ENCODE peak calls at places on chromosomes 11 and 22, in four cellular contexts. One of them, this sample, is unnamed.

GRCh38 chr11:1866776-1867175 is 13.9 kb downstream of the LSP1 start:
- DNase-seq in AG04450: no peak
- DNase-seq in A673: no peak
- DNase-seq in suprapubic skin: no peak
- DNase-seq in this sample: peak

GRCh38 chr22:43257549-43257948 is 70.6 kb upstream of the TTLL12 start:
- DNase-seq in AG04450: no peak
- DNase-seq in A673: no peak
- DNase-seq in suprapubic skin: no peak
- DNase-seq in this sample: no peak

GRCh38 chr11:72395993-72396392 is 38.3 kb downstream of the CLPB start:
- DNase-seq in A673: no peak
- DNase-seq in AG04450: no peak
- DNase-seq in suprapubic skin: no peak
- DNase-seq in this sample: no peak

GRCh38 chr22:26713823-26714449 is 56.5 kb downstream of the MIAT start:
- DNase-seq in AG04450: no peak
- DNase-seq in suprapubic skin: no peak
- DNase-seq in A673: peak
- DNase-seq in this sample: no peak

GRCh38 chr11:47946682-47947575 is 33.4 kb upstream of the PTPRJ start:
- DNase-seq in A673: peak
- DNase-seq in suprapubic skin: peak
- DNase-seq in AG04450: peak
- DNase-seq in this sample: peak

GRCh38 chr11:102007567-102008437 is 39.4 kb upstream of the CFAP300 start:
- DNase-seq in suprapubic skin: no peak
- DNase-seq in A673: peak
- DNase-seq in AG04450: peak
- DNase-seq in this sample: no peak

GRCh38 chr11:73034777-73035176 is 107.3 kb downstream of the FCHSD2 start:
- DNase-seq in AG04450: no peak
- DNase-seq in A673: no peak
- DNase-seq in suprapubic skin: no peak
- DNase-seq in this sample: no peak

GRCh38 chr11:105035262-105035620 is 297 bp upstream of the CASP1 start:
- DNase-seq in A673: no peak
- DNase-seq in AG04450: no peak
- DNase-seq in suprapubic skin: no peak
- DNase-seq in this sample: no peak

GRCh38 chr11:32279672-32280071 is 155.7 kb downstream of the WT1 start:
- DNase-seq in A673: peak
- DNase-seq in suprapubic skin: no peak
- DNase-seq in AG04450: no peak
- DNase-seq in this sample: no peak

GRCh38 chr22:40534379-40535188 is 101.9 kb downstream of the MRTFA start:
- DNase-seq in AG04450: no peak
- DNase-seq in A673: peak
- DNase-seq in suprapubic skin: no peak
- DNase-seq in this sample: no peak

GRCh38 chr11:10666976-10667892 is 26.3 kb downstream of the IRAG1 start:
- DNase-seq in A673: no peak
- DNase-seq in AG04450: peak
- DNase-seq in suprapubic skin: no peak
- DNase-seq in this sample: no peak

GRCh38 chr11:65454311-65454695 is 31.7 kb downstream of the NEAT1 start:
- DNase-seq in suprapubic skin: peak
- DNase-seq in A673: no peak
- DNase-seq in AG04450: no peak
- DNase-seq in this sample: no peak

GRCh38 chr11:130782361-130783221 is 133.7 kb downstream of the SNX19 start:
- DNase-seq in A673: peak
- DNase-seq in suprapubic skin: no peak
- DNase-seq in AG04450: no peak
- DNase-seq in this sample: no peak

GRCh38 chr11:7691759-7692334 is 14.4 kb downstream of the OVCH2 start:
- DNase-seq in A673: no peak
- DNase-seq in suprapubic skin: no peak
- DNase-seq in AG04450: no peak
- DNase-seq in this sample: no peak

GRCh38 chr22:20238567-20239062 is 29.5 kb downstream of the RTN4R start:
- DNase-seq in AG04450: no peak
- DNase-seq in A673: peak
- DNase-seq in suprapubic skin: no peak
- DNase-seq in this sample: peak
- H3K4me3 ChIP-seq in AG04450: no peak
- H3K4me3 ChIP-seq in A673: no peak
- H3K4me3 ChIP-seq in suprapubic skin: no peak
- H3K4me3 ChIP-seq in this sample: no peak

GRCh38 chr22:37030560-37031281 is 11.2 kb downstream of the MPST start:
- DNase-seq in A673: no peak
- DNase-seq in AG04450: no peak
- DNase-seq in suprapubic skin: no peak
- DNase-seq in this sample: no peak
- TF ChIP-seq CTCF in A673: peak
- TF ChIP-seq CTCF in AG04450: no peak
- TF ChIP-seq CTCF in suprapubic skin: no peak
- TF ChIP-seq CTCF in this sample: no peak

DNA sequence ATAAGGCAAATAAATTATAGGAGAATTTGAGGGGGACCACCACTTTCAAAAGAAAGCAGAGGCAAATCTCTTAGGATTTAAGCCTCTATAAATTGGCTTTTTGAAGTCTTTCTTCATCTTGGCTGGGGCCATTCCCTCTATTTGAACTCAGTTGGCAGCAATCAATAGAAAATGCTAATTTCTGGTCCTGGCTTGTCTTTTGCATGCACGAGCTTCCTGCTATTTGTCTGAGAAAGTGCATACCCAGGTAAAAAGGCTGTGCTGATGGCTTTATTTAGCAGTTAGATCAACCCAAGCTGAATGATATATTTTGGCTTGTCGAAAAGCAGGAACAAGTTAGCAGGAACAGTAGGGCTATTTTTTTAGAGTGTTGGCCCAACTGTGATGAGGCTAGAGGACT is 64.1 kb upstream of the GRAMD1B start:
- DNase-seq in A673: no peak
- DNase-seq in AG04450: no peak
- DNase-seq in suprapubic skin: no peak
- DNase-seq in this sample: no peak
- H3K4me3 ChIP-seq in A673: no peak
- H3K4me3 ChIP-seq in AG04450: no peak
- H3K4me3 ChIP-seq in suprapubic skin: no peak
- H3K4me3 ChIP-seq in this sample: no peak

GRCh38 chr11:3050386-3051325 is 6.6 kb downstream of the CARS1 start:
- DNase-seq in suprapubic skin: no peak
- DNase-seq in AG04450: no peak
- DNase-seq in A673: no peak
- DNase-seq in this sample: peak

GRCh38 chr11:3049430-3050243 is 7.6 kb downstream of the CARS1 start:
- DNase-seq in AG04450: peak
- DNase-seq in A673: peak
- DNase-seq in suprapubic skin: peak
- DNase-seq in this sample: peak

GRCh38 chr11:3052567-3052966 is 4.7 kb downstream of the CARS1 start:
- DNase-seq in suprapubic skin: no peak
- DNase-seq in A673: no peak
- DNase-seq in AG04450: no peak
- DNase-seq in this sample: no peak

GRCh38 chr11:3052109-3052479 is 5.1 kb downstream of the CARS1 start:
- DNase-seq in AG04450: no peak
- DNase-seq in suprapubic skin: no peak
- DNase-seq in A673: peak
- DNase-seq in this sample: no peak

DNA sequence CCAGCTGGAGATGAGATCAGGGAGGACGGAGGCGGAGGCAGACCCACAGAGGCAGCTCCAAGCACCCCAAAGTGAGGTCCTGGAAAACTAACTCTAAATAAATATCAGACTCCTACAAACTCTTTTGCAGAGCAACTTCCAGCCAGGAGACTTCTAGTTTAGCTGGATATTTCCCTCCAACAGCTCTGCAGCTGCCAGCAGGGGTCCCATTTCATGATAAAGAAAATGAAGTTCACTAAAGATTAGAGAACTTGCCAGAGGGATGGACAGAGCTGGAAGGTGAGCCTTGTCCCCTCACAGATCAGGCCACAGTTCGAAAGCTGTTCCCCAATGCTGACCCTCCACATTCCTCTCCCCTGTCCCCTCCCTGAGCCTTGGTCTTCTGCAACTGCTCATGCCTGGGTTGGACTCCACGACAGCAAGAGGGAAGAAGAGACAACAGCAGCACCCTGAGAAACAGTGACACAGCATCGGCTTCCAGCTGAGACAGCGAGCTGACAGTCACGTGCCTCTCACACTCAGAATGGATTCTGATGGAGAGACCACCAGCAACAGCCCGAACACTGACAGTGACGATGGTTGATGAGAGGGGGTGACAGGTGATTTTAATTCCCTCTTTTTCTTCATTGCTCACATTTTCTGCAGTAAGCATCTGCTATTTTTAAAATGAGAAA is 5.7 kb downstream of the CARS1 start:
- DNase-seq in suprapubic skin: no peak
- DNase-seq in A673: peak
- DNase-seq in AG04450: no peak
- DNase-seq in this sample: peak
- TF ChIP-seq CTCF in suprapubic skin: no peak
- TF ChIP-seq CTCF in A673: peak
- TF ChIP-seq CTCF in AG04450: peak
- TF ChIP-seq CTCF in this sample: no peak

DNA sequence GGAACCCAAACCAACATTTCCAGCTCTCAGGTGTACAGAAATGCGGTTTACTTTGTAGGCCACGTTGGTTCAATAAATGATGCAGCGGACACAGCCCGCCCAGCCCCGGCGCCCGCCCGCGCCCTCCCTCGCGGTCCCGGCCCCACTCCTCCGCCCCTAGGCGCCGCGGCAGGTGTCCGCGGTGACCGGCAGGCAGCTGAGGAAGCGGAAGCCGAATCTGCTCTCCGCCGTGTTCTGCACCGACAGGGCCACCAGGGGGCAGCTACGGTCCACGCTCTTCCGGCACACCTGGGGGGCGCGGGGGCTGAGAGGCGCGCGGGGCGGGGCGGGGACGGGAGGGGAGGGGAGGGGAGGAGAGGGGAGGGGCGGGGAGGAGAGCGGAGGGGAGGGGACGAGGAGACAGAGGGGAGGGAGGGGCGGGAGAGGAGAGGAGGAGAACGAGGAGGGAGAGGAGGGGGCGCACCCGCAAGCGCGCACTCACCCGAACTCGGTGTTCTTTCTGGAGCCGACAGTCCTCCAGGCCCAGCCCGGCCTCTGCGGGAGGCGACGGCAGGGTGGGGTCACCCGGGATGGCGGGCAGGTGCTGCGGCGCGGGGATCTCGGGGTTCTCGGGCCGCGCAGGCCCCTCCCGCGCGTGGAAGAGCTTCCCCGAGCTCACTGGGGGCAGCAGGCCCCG is 5.6 kb downstream of the LMNTD2 start:
- DNase-seq in suprapubic skin: no peak
- DNase-seq in A673: peak
- DNase-seq in AG04450: no peak
- DNase-seq in this sample: peak
- H3K4me3 ChIP-seq in suprapubic skin: peak
- H3K4me3 ChIP-seq in A673: peak
- H3K4me3 ChIP-seq in AG04450: no peak
- H3K4me3 ChIP-seq in this sample: peak

GRCh38 chr22:49638001-49638400 is 189.7 kb downstream of the BRD1 start:
- DNase-seq in A673: no peak
- DNase-seq in AG04450: no peak
- DNase-seq in suprapubic skin: no peak
- DNase-seq in this sample: no peak
- TF ChIP-seq CTCF in A673: no peak
- TF ChIP-seq CTCF in AG04450: no peak
- TF ChIP-seq CTCF in suprapubic skin: no peak
- TF ChIP-seq CTCF in this sample: no peak